ENCODE peak calls at places on chromosomes 3 and 15, in four cellular contexts. One of them, this sample, is unnamed.

GRCh38 chr3:88440701-88441100 is 290.9 kb downstream of the C3orf38 start:
- DNase-seq in right atrium auricular region: no peak
- DNase-seq in SK-N-SH: no peak
- DNase-seq in Jurkat, Clone E6-1: no peak
- DNase-seq in this sample: no peak

GRCh38 chr3:52833202-52833601 is 1.6 kb downstream of the MUSTN1 start:
- DNase-seq in right atrium auricular region: no peak
- DNase-seq in SK-N-SH: no peak
- DNase-seq in Jurkat, Clone E6-1: no peak
- DNase-seq in this sample: no peak

GRCh38 chr3:24985631-24986030 is 442.4 kb upstream of the RARB start:
- DNase-seq in right atrium auricular region: no peak
- DNase-seq in SK-N-SH: peak
- DNase-seq in Jurkat, Clone E6-1: no peak
- DNase-seq in this sample: no peak

GRCh38 chr3:60578936-60579335 is 672.3 kb downstream of the FHIT start:
- DNase-seq in right atrium auricular region: no peak
- DNase-seq in SK-N-SH: no peak
- DNase-seq in Jurkat, Clone E6-1: no peak
- DNase-seq in this sample: no peak

GRCh38 chr15:58543664-58544335 is 112.0 kb downstream of the LIPC start:
- DNase-seq in right atrium auricular region: peak
- DNase-seq in SK-N-SH: no peak
- DNase-seq in Jurkat, Clone E6-1: no peak
- DNase-seq in this sample: no peak

GRCh38 chr3:32127219-32127826 is 20.9 kb downstream of the GPD1L start:
- DNase-seq in right atrium auricular region: no peak
- DNase-seq in SK-N-SH: no peak
- DNase-seq in Jurkat, Clone E6-1: no peak
- DNase-seq in this sample: no peak

GRCh38 chr3:45988804-45989203 is 6.8 kb downstream of the FYCO1 start:
- DNase-seq in right atrium auricular region: no peak
- DNase-seq in SK-N-SH: no peak
- DNase-seq in Jurkat, Clone E6-1: no peak
- DNase-seq in this sample: peak

GRCh38 chr3:112681822-112682325 is 40.9 kb upstream of the CCDC80 start:
- DNase-seq in right atrium auricular region: no peak
- DNase-seq in SK-N-SH: no peak
- DNase-seq in Jurkat, Clone E6-1: no peak
- DNase-seq in this sample: no peak

GRCh38 chr3:124203292-124203691 is 211.4 kb upstream of the ROPN1 start:
- DNase-seq in right atrium auricular region: no peak
- DNase-seq in SK-N-SH: peak
- DNase-seq in Jurkat, Clone E6-1: no peak
- DNase-seq in this sample: no peak

GRCh38 chr15:69652906-69653305 is 200.3 kb downstream of the RPLP1 start:
- DNase-seq in right atrium auricular region: no peak
- DNase-seq in SK-N-SH: no peak
- DNase-seq in Jurkat, Clone E6-1: no peak
- DNase-seq in this sample: no peak

GRCh38 chr3:41169038-41169437 is 30.3 kb upstream of the CTNNB1 start:
- DNase-seq in right atrium auricular region: no peak
- DNase-seq in SK-N-SH: no peak
- DNase-seq in Jurkat, Clone E6-1: no peak
- DNase-seq in this sample: no peak

GRCh38 chr3:167120828-167121227 is 259.3 kb downstream of the ZBBX start:
- DNase-seq in right atrium auricular region: no peak
- DNase-seq in SK-N-SH: no peak
- DNase-seq in Jurkat, Clone E6-1: no peak
- DNase-seq in this sample: no peak

GRCh38 chr3:46449755-46450552 is 14.8 kb downstream of the LTF start:
- DNase-seq in right atrium auricular region: peak
- DNase-seq in SK-N-SH: peak
- DNase-seq in Jurkat, Clone E6-1: no peak
- DNase-seq in this sample: no peak

GRCh38 chr3:9884555-9885165 is 4.6 kb upstream of the CIDEC start:
- DNase-seq in right atrium auricular region: no peak
- DNase-seq in SK-N-SH: no peak
- DNase-seq in Jurkat, Clone E6-1: no peak
- DNase-seq in this sample: peak

GRCh38 chr15:63794271-63794670 is 39.5 kb downstream of the HERC1 start:
- DNase-seq in right atrium auricular region: no peak
- DNase-seq in SK-N-SH: no peak
- DNase-seq in Jurkat, Clone E6-1: no peak
- DNase-seq in this sample: no peak

GRCh38 chr3:170992854-170993253 is 33.7 kb downstream of the SLC2A2 start:
- DNase-seq in right atrium auricular region: no peak
- DNase-seq in SK-N-SH: no peak
- DNase-seq in Jurkat, Clone E6-1: no peak
- DNase-seq in this sample: no peak

GRCh38 chr15:38690737-38691332 is 126.2 kb upstream of the RASGRP1 start:
- DNase-seq in right atrium auricular region: peak
- DNase-seq in SK-N-SH: peak
- DNase-seq in Jurkat, Clone E6-1: peak
- DNase-seq in this sample: no peak

GRCh38 chr3:42996633-42997075 is 17.5 kb downstream of the GASK1A start:
- DNase-seq in right atrium auricular region: no peak
- DNase-seq in SK-N-SH: no peak
- DNase-seq in Jurkat, Clone E6-1: no peak
- DNase-seq in this sample: no peak

GRCh38 chr3:153026026-153026425 is 136.0 kb upstream of the RAP2B start:
- DNase-seq in right atrium auricular region: no peak
- DNase-seq in SK-N-SH: peak
- DNase-seq in Jurkat, Clone E6-1: peak
- DNase-seq in this sample: no peak

GRCh38 chr3:53486961-53487654 is 7.3 kb upstream of the CACNA1D start:
- DNase-seq in right atrium auricular region: no peak
- DNase-seq in SK-N-SH: no peak
- DNase-seq in Jurkat, Clone E6-1: no peak
- DNase-seq in this sample: no peak

GRCh38 chr15:31069360-31070000 is 32.0 kb downstream of the TRPM1 start:
- DNase-seq in right atrium auricular region: peak
- DNase-seq in SK-N-SH: no peak
- DNase-seq in Jurkat, Clone E6-1: no peak
- DNase-seq in this sample: peak

GRCh38 chr15:38438031-38438986 is 15.6 kb upstream of the FAM98B start:
- DNase-seq in right atrium auricular region: no peak
- DNase-seq in SK-N-SH: no peak
- DNase-seq in Jurkat, Clone E6-1: no peak
- DNase-seq in this sample: no peak

GRCh38 chr3:43699864-43700263 is 9.1 kb downstream of the ABHD5 start:
- DNase-seq in right atrium auricular region: no peak
- DNase-seq in SK-N-SH: peak
- DNase-seq in Jurkat, Clone E6-1: peak
- DNase-seq in this sample: no peak

GRCh38 chr15:69275933-69276565 is 22.7 kb upstream of the PAQR5 start:
- DNase-seq in right atrium auricular region: no peak
- DNase-seq in SK-N-SH: no peak
- DNase-seq in Jurkat, Clone E6-1: no peak
- DNase-seq in this sample: no peak

GRCh38 chr15:99385865-99386264 is 134.6 kb downstream of the LRRC28 start:
- DNase-seq in right atrium auricular region: peak
- DNase-seq in SK-N-SH: no peak
- DNase-seq in Jurkat, Clone E6-1: no peak
- DNase-seq in this sample: no peak

GRCh38 chr3:143786229-143787199 is 61.8 kb downstream of the SLC9A9 start:
- DNase-seq in right atrium auricular region: peak
- DNase-seq in SK-N-SH: no peak
- DNase-seq in Jurkat, Clone E6-1: no peak
- DNase-seq in this sample: no peak

GRCh38 chr3:128504533-128504915 is 11.5 kb upstream of the GATA2 start:
- DNase-seq in right atrium auricular region: no peak
- DNase-seq in SK-N-SH: no peak
- DNase-seq in Jurkat, Clone E6-1: no peak
- DNase-seq in this sample: no peak
- H3K4me3 ChIP-seq in right atrium auricular region: no peak
- H3K4me3 ChIP-seq in SK-N-SH: no peak
- H3K4me3 ChIP-seq in Jurkat, Clone E6-1: no peak
- H3K4me3 ChIP-seq in this sample: no peak

GRCh38 chr3:128804817-128805166 is 74.6 kb upstream of the ACAD9 start:
- DNase-seq in right atrium auricular region: no peak
- DNase-seq in SK-N-SH: no peak
- DNase-seq in Jurkat, Clone E6-1: no peak
- DNase-seq in this sample: no peak
- H3K4me3 ChIP-seq in right atrium auricular region: no peak
- H3K4me3 ChIP-seq in SK-N-SH: no peak
- H3K4me3 ChIP-seq in Jurkat, Clone E6-1: no peak
- H3K4me3 ChIP-seq in this sample: no peak

DNA sequence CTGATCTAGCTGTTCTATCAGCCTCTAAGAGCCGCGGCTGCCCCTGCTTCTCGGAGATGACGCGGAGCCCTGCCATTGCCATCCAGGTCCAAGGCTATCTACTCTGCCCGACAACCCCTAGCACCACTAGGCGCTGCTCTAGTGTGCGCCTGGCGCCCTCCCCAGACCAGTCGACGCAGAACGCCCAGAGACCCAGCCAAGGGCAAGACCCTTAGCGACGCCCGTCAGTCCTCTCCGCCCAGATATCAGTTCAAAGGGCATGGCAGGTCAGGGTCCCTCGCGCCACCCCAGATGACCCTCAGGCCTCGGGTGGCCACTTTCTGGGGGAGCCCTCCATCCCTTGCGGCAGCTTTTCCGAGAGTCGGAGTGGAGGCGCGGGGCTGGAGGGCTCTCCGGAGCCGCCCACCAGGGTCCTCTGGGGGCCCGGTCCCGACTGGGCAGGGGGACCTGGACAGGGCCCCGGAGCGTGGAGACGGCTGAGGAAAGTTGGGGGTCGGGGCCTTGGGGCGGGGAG is 371 bp upstream of the CLSTN2 start:
- DNase-seq in right atrium auricular region: peak
- DNase-seq in SK-N-SH: peak
- DNase-seq in Jurkat, Clone E6-1: no peak
- DNase-seq in this sample: no peak
- H3K4me3 ChIP-seq in right atrium auricular region: peak
- H3K4me3 ChIP-seq in SK-N-SH: peak
- H3K4me3 ChIP-seq in Jurkat, Clone E6-1: no peak
- H3K4me3 ChIP-seq in this sample: no peak

DNA sequence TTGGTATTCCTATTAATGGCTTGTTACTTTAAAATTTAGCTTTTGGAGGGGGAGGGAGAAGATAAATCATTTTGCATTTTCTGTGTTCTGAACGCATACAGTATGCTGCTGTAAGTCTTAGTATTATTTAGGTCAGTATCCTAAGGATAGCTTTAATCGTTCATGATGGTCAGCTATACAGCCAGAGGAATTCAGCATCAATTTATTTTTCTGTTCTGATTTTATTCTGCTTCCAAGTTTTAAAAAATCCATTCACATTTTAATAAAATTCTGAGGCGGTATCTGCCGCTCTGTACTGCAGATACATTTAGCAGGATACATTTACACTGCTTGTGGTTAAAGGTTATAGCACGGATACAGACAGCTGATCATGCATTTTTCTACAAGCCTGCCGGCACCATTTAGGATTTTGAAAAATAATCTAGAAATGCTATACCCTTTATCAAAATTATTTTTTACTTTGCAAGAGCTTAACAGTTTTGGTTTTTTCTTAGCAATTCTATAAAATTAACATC is 17.8 kb downstream of the ZBTB38 start:
- DNase-seq in right atrium auricular region: no peak
- DNase-seq in SK-N-SH: no peak
- DNase-seq in Jurkat, Clone E6-1: no peak
- DNase-seq in this sample: no peak
- H3K4me3 ChIP-seq in right atrium auricular region: no peak
- H3K4me3 ChIP-seq in SK-N-SH: peak
- H3K4me3 ChIP-seq in Jurkat, Clone E6-1: no peak
- H3K4me3 ChIP-seq in this sample: no peak

GRCh38 chr3:37935290-37935668 is 55.3 kb upstream of the VILL start:
- DNase-seq in right atrium auricular region: no peak
- DNase-seq in SK-N-SH: no peak
- DNase-seq in Jurkat, Clone E6-1: no peak
- DNase-seq in this sample: no peak
- H3K4me3 ChIP-seq in right atrium auricular region: no peak
- H3K4me3 ChIP-seq in SK-N-SH: no peak
- H3K4me3 ChIP-seq in Jurkat, Clone E6-1: no peak
- H3K4me3 ChIP-seq in this sample: no peak

DNA sequence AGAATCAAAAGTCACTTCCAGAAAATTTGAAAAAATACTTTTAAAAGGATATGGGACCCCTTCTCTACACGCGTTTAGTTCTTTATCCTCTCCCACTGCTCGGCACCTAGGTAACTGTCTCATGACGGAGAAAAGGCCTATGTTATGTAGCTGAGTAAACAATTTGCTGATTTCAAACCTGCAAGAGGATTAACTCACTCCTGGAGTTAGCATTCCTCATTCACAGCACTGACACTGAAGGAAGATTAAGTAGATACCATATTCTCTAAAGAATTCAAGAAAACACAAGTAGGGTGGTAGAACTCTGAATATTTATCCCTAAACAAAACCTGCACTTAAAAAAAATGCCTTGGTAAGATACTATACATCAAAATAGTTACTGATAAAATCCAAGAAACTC is 30.3 kb upstream of the PYGO1 start:
- DNase-seq in right atrium auricular region: no peak
- DNase-seq in SK-N-SH: no peak
- DNase-seq in Jurkat, Clone E6-1: no peak
- DNase-seq in this sample: no peak
- H3K4me3 ChIP-seq in right atrium auricular region: no peak
- H3K4me3 ChIP-seq in SK-N-SH: no peak
- H3K4me3 ChIP-seq in Jurkat, Clone E6-1: no peak
- H3K4me3 ChIP-seq in this sample: no peak

DNA sequence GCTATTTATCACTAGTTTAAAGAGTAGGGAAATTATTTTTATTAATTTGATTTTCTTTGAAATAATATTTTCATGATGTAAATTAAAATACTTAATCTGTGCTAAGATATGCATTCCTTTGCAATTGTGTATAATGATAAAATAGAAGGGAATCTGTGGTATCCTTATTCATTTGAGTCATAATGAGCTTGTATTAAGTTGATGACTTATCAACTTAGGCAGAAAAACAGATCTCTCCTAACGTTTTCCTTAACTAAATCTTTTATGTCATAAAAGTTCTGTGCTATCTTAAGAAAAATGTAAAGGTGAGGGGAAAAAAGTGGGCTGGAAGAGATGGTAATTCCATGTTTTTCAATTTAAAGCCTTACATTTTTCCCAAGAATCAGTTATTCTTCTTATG is 1.9 kb downstream of the FGF7 start:
- DNase-seq in right atrium auricular region: no peak
- DNase-seq in SK-N-SH: no peak
- DNase-seq in Jurkat, Clone E6-1: no peak
- DNase-seq in this sample: no peak
- H3K4me3 ChIP-seq in right atrium auricular region: peak
- H3K4me3 ChIP-seq in SK-N-SH: no peak
- H3K4me3 ChIP-seq in Jurkat, Clone E6-1: no peak
- H3K4me3 ChIP-seq in this sample: peak

DNA sequence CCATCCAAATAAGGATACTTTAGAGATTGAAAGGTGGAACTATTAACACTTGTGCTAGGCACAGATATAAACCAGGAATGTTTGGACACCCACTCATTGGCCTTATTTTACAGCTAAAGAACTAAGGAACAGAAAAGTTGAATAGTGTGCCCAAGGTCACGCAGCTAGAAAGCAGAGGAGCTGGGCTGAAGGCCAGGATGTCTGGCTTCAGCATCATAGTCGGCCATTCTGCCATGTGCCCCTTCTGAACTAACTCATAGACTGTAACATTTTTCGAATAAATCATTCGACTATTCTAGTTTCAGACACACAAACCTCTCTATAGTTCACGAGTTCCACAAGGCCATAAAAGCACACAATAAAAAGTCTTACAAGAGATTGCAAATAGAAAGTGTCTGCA is 71.1 kb downstream of the SUMF1 start:
- DNase-seq in right atrium auricular region: no peak
- DNase-seq in SK-N-SH: no peak
- DNase-seq in Jurkat, Clone E6-1: no peak
- DNase-seq in this sample: no peak
- H3K4me3 ChIP-seq in right atrium auricular region: no peak
- H3K4me3 ChIP-seq in SK-N-SH: no peak
- H3K4me3 ChIP-seq in Jurkat, Clone E6-1: no peak
- H3K4me3 ChIP-seq in this sample: no peak

GRCh38 chr3:148467341-148467740 is 230.4 kb upstream of the AGTR1 start:
- DNase-seq in right atrium auricular region: no peak
- DNase-seq in SK-N-SH: no peak
- DNase-seq in Jurkat, Clone E6-1: no peak
- DNase-seq in this sample: no peak
- H3K4me3 ChIP-seq in right atrium auricular region: no peak
- H3K4me3 ChIP-seq in SK-N-SH: no peak
- H3K4me3 ChIP-seq in Jurkat, Clone E6-1: no peak
- H3K4me3 ChIP-seq in this sample: no peak

This sample was measured in AG09309.